ENCODE peak calls at places on chromosomes 16 and 17, in five cellular contexts. One of them, this sample, is unnamed.

GRCh38 chr17:28747046-28747691 is 3.4 kb downstream of the TRAF4 start:
- DNase-seq in M059J: no peak
- DNase-seq in neural progenitor cell: no peak
- DNase-seq in A172: no peak
- DNase-seq in C1 segment of cervical spinal cord: peak; percentile 66
- DNase-seq in this sample: peak; percentile 64

GRCh38 chr17:38535886-38536285 is 69.9 kb downstream of the SRCIN1 start:
- DNase-seq in M059J: no peak
- DNase-seq in neural progenitor cell: no peak
- DNase-seq in A172: no peak
- DNase-seq in C1 segment of cervical spinal cord: no peak
- DNase-seq in this sample: no peak

GRCh38 chr17:4839965-4840892 is 7.1 kb downstream of the MINK1 start:
- DNase-seq in M059J: peak; percentile 36
- DNase-seq in neural progenitor cell: no peak
- DNase-seq in A172: no peak
- DNase-seq in C1 segment of cervical spinal cord: no peak
- DNase-seq in this sample: no peak

GRCh38 chr17:3828151-3828851 is 17.7 kb downstream of the NCBP3 start:
- DNase-seq in M059J: peak; percentile 26
- DNase-seq in neural progenitor cell: no peak
- DNase-seq in A172: no peak
- DNase-seq in C1 segment of cervical spinal cord: no peak
- DNase-seq in this sample: no peak

GRCh38 chr16:138049-138417 is 440 bp downstream of the NPRL3 start:
- DNase-seq in M059J: no peak
- DNase-seq in neural progenitor cell: peak; percentile 81
- DNase-seq in A172: no peak
- DNase-seq in C1 segment of cervical spinal cord: no peak
- DNase-seq in this sample: no peak

GRCh38 chr17:19271751-19272357 is 34.7 kb downstream of the EPN2 start:
- DNase-seq in M059J: no peak
- DNase-seq in neural progenitor cell: no peak
- DNase-seq in A172: no peak
- DNase-seq in C1 segment of cervical spinal cord: no peak
- DNase-seq in this sample: no peak

GRCh38 chr16:76856112-76856511 is 334.9 kb upstream of the MON1B start:
- DNase-seq in M059J: no peak
- DNase-seq in neural progenitor cell: no peak
- DNase-seq in A172: no peak
- DNase-seq in C1 segment of cervical spinal cord: no peak
- DNase-seq in this sample: no peak

GRCh38 chr17:63279498-63280230 is 166.4 kb downstream of the CYB561 start:
- DNase-seq in M059J: peak; percentile 64
- DNase-seq in neural progenitor cell: no peak
- DNase-seq in A172: peak; percentile 60
- DNase-seq in C1 segment of cervical spinal cord: no peak
- DNase-seq in this sample: no peak

GRCh38 chr16:7364054-7364407 is 31.4 kb downstream of the RBFOX1 start:
- DNase-seq in M059J: no peak
- DNase-seq in neural progenitor cell: no peak
- DNase-seq in A172: no peak
- DNase-seq in C1 segment of cervical spinal cord: no peak
- DNase-seq in this sample: peak; percentile 18

GRCh38 chr16:53642094-53642493 is 61.6 kb downstream of the RPGRIP1L start:
- DNase-seq in M059J: no peak
- DNase-seq in neural progenitor cell: no peak
- DNase-seq in A172: no peak
- DNase-seq in C1 segment of cervical spinal cord: no peak
- DNase-seq in this sample: no peak

GRCh38 chr17:58317421-58318064 is 11.1 kb downstream of the TSPOAP1 start:
- DNase-seq in M059J: peak; percentile 85
- DNase-seq in neural progenitor cell: peak; percentile 70
- DNase-seq in A172: peak; percentile 82
- DNase-seq in C1 segment of cervical spinal cord: no peak
- DNase-seq in this sample: peak; percentile 34

GRCh38 chr17:4104506-4104905 is 38.3 kb downstream of the ZZEF1 start:
- DNase-seq in M059J: no peak
- DNase-seq in neural progenitor cell: no peak
- DNase-seq in A172: no peak
- DNase-seq in C1 segment of cervical spinal cord: no peak
- DNase-seq in this sample: no peak

GRCh38 chr16:17130733-17131132 is 340.0 kb downstream of the XYLT1 start:
- DNase-seq in M059J: no peak
- DNase-seq in neural progenitor cell: no peak
- DNase-seq in A172: no peak
- DNase-seq in C1 segment of cervical spinal cord: no peak
- DNase-seq in this sample: no peak

GRCh38 chr17:45953561-45953960 is 45.5 kb upstream of the STH start:
- DNase-seq in M059J: peak; percentile 7
- DNase-seq in neural progenitor cell: no peak
- DNase-seq in A172: no peak
- DNase-seq in C1 segment of cervical spinal cord: no peak
- DNase-seq in this sample: no peak

GRCh38 chr16:68227850-68228553 is 7.9 kb downstream of the ESRP2 start:
- DNase-seq in M059J: no peak
- DNase-seq in neural progenitor cell: no peak
- DNase-seq in A172: no peak
- DNase-seq in C1 segment of cervical spinal cord: no peak
- DNase-seq in this sample: no peak

GRCh38 chr16:70157477-70158260 is 15.9 kb upstream of the CLEC18C start:
- DNase-seq in M059J: no peak
- DNase-seq in neural progenitor cell: no peak
- DNase-seq in A172: no peak
- DNase-seq in C1 segment of cervical spinal cord: no peak
- DNase-seq in this sample: no peak

GRCh38 chr16:15899538-15900100 is 11.2 kb upstream of the CEP20 start:
- DNase-seq in M059J: peak; percentile 98
- DNase-seq in neural progenitor cell: no peak
- DNase-seq in A172: peak; percentile 96
- DNase-seq in C1 segment of cervical spinal cord: no peak
- DNase-seq in this sample: no peak

GRCh38 chr16:88924834-88925539 is 52.0 kb downstream of the CBFA2T3 start:
- DNase-seq in M059J: peak; percentile 90
- DNase-seq in neural progenitor cell: peak; percentile 61
- DNase-seq in A172: peak; percentile 96
- DNase-seq in C1 segment of cervical spinal cord: no peak
- DNase-seq in this sample: no peak

GRCh38 chr17:4584125-4584834 is at the start of gene SMTNL2:
- DNase-seq in M059J: no peak
- DNase-seq in neural progenitor cell: peak; percentile 72
- DNase-seq in A172: no peak
- DNase-seq in C1 segment of cervical spinal cord: no peak
- DNase-seq in this sample: no peak

GRCh38 chr17:82246040-82246364 is 17.2 kb downstream of the SLC16A3 start:
- DNase-seq in M059J: no peak
- DNase-seq in neural progenitor cell: no peak
- DNase-seq in A172: no peak
- DNase-seq in C1 segment of cervical spinal cord: no peak
- DNase-seq in this sample: no peak

GRCh38 chr16:65697516-65697915 is 575.7 kb upstream of the CDH11 start:
- DNase-seq in M059J: peak; percentile 42
- DNase-seq in neural progenitor cell: no peak
- DNase-seq in A172: no peak
- DNase-seq in C1 segment of cervical spinal cord: no peak
- DNase-seq in this sample: no peak

GRCh38 chr17:39754958-39755549 is 17.3 kb downstream of the GRB7 start:
- DNase-seq in M059J: no peak
- DNase-seq in neural progenitor cell: peak; percentile 34
- DNase-seq in A172: no peak
- DNase-seq in C1 segment of cervical spinal cord: no peak
- DNase-seq in this sample: no peak

GRCh38 chr17:15742051-15742795 is 10.1 kb downstream of the TBC1D26 start:
- DNase-seq in M059J: no peak
- DNase-seq in neural progenitor cell: no peak
- DNase-seq in A172: no peak
- DNase-seq in C1 segment of cervical spinal cord: no peak
- DNase-seq in this sample: no peak

GRCh38 chr17:42009170-42009569 is 8.1 kb downstream of the DNAJC7 start:
- DNase-seq in M059J: no peak
- DNase-seq in neural progenitor cell: peak; percentile 28
- DNase-seq in A172: no peak
- DNase-seq in C1 segment of cervical spinal cord: peak; percentile 10
- DNase-seq in this sample: peak; percentile 86

GRCh38 chr16:78957328-78958100 is 643.0 kb downstream of the MAF start:
- DNase-seq in M059J: no peak
- DNase-seq in neural progenitor cell: peak; percentile 88
- DNase-seq in A172: no peak
- DNase-seq in C1 segment of cervical spinal cord: no peak
- DNase-seq in this sample: no peak

GRCh38 chr16:8493885-8494487 is 96.3 kb downstream of the TMEM114 start:
- DNase-seq in M059J: no peak
- DNase-seq in neural progenitor cell: peak; percentile 53
- DNase-seq in A172: no peak
- DNase-seq in C1 segment of cervical spinal cord: no peak
- DNase-seq in this sample: no peak

GRCh38 chr17:45900136-45900535 is 5.8 kb downstream of the MAPT start:
- DNase-seq in M059J: no peak
- DNase-seq in neural progenitor cell: no peak
- DNase-seq in A172: no peak
- DNase-seq in C1 segment of cervical spinal cord: no peak
- DNase-seq in this sample: no peak

GRCh38 chr16:73339821-73340220 is 291.9 kb upstream of the ZFHX3 start:
- DNase-seq in M059J: no peak
- DNase-seq in neural progenitor cell: no peak
- DNase-seq in A172: no peak
- DNase-seq in C1 segment of cervical spinal cord: no peak
- DNase-seq in this sample: no peak

GRCh38 chr17:81510798-81511549 is 1.6 kb downstream of the ACTG1 start:
- DNase-seq in M059J: peak; percentile 36
- DNase-seq in neural progenitor cell: no peak
- DNase-seq in A172: no peak
- DNase-seq in C1 segment of cervical spinal cord: no peak
- DNase-seq in this sample: no peak

GRCh38 chr17:7352910-7353635 is 1.1 kb downstream of the KCTD11 start:
- DNase-seq in M059J: no peak
- DNase-seq in neural progenitor cell: no peak
- DNase-seq in A172: no peak
- DNase-seq in C1 segment of cervical spinal cord: no peak
- DNase-seq in this sample: no peak

GRCh38 chr16:6656760-6657159 is 675.9 kb upstream of the RBFOX1 start:
- DNase-seq in M059J: no peak
- DNase-seq in neural progenitor cell: no peak
- DNase-seq in A172: no peak
- DNase-seq in C1 segment of cervical spinal cord: no peak
- DNase-seq in this sample: no peak

GRCh38 chr17:34364741-34365140 is 1.7 kb upstream of the CCL1 start:
- DNase-seq in M059J: no peak
- DNase-seq in neural progenitor cell: no peak
- DNase-seq in A172: no peak
- DNase-seq in C1 segment of cervical spinal cord: no peak
- DNase-seq in this sample: no peak

GRCh38 chr16:69615528-69615927 is 49.8 kb downstream of the NFAT5 start:
- DNase-seq in M059J: no peak
- DNase-seq in neural progenitor cell: no peak
- DNase-seq in A172: no peak
- DNase-seq in C1 segment of cervical spinal cord: no peak
- DNase-seq in this sample: no peak

GRCh38 chr16:87628940-87629339 is 26.6 kb downstream of the JPH3 start:
- DNase-seq in M059J: peak; percentile 65
- DNase-seq in neural progenitor cell: no peak
- DNase-seq in A172: peak; percentile 6
- DNase-seq in C1 segment of cervical spinal cord: no peak
- DNase-seq in this sample: no peak

GRCh38 chr16:4134434-4134833 is 18.2 kb upstream of the ADCY9 start:
- DNase-seq in M059J: no peak
- DNase-seq in neural progenitor cell: no peak
- DNase-seq in A172: no peak
- DNase-seq in C1 segment of cervical spinal cord: no peak
- DNase-seq in this sample: no peak

GRCh38 chr17:34703533-34703932 is 124.2 kb downstream of the TMEM132E start:
- DNase-seq in M059J: peak; percentile 43
- DNase-seq in neural progenitor cell: peak; percentile 96
- DNase-seq in A172: peak; percentile 61
- DNase-seq in C1 segment of cervical spinal cord: no peak
- DNase-seq in this sample: no peak

GRCh38 chr17:66507103-66507923 is 204.9 kb downstream of the PRKCA start:
- DNase-seq in M059J: peak; percentile 84
- DNase-seq in neural progenitor cell: no peak
- DNase-seq in A172: peak; percentile 74
- DNase-seq in C1 segment of cervical spinal cord: no peak
- DNase-seq in this sample: no peak

GRCh38 chr17:7004398-7005253 is 7.8 kb upstream of the RNASEK start:
- DNase-seq in M059J: peak; percentile 72
- DNase-seq in neural progenitor cell: peak; percentile 78
- DNase-seq in A172: peak; percentile 78
- DNase-seq in C1 segment of cervical spinal cord: no peak
- DNase-seq in this sample: no peak

This sample was measured in dorsolateral prefrontal cortex.